ENCODE peak calls at places on chromosome 1, in nine cellular contexts. One of them, this sample, is unnamed.

GRCh38 chr1:159188375-159188788 is 16.3 kb upstream of the ACKR1 start:
- DNase-seq in A549: peak; percentile 16
- DNase-seq in omental fat pad: no peak
- DNase-seq in kidney tubule cell: peak; percentile 49
- DNase-seq in tibial nerve: no peak
- DNase-seq in renal cortical epithelial cell: peak; percentile 23
- DNase-seq in uterus: peak; percentile 44
- DNase-seq in EL: peak; percentile 80
- DNase-seq in SK-N-DZ: peak; percentile 76
- DNase-seq in this sample: peak; percentile 34

GRCh38 chr1:179877586-179878265 is at the start of gene TOR1AIP2:
- DNase-seq in EL: peak; percentile 85
- DNase-seq in tibial nerve: peak; percentile 84
- DNase-seq in kidney tubule cell: peak; percentile 82
- DNase-seq in omental fat pad: peak; percentile 74
- DNase-seq in uterus: peak; percentile 90
- DNase-seq in renal cortical epithelial cell: peak; percentile 57
- DNase-seq in SK-N-DZ: peak; percentile 88
- DNase-seq in A549: peak; percentile 86
- DNase-seq in this sample: peak; percentile 90

GRCh38 chr1:200290010-200290685 is 119.7 kb downstream of the ZNF281 start:
- DNase-seq in renal cortical epithelial cell: no peak
- DNase-seq in uterus: no peak
- DNase-seq in tibial nerve: no peak
- DNase-seq in SK-N-DZ: peak; percentile 4
- DNase-seq in EL: peak; percentile 24
- DNase-seq in kidney tubule cell: peak; percentile 21
- DNase-seq in A549: peak; percentile 57
- DNase-seq in omental fat pad: no peak
- DNase-seq in this sample: no peak

GRCh38 chr1:83802023-83802422 is 196.9 kb downstream of the TTLL7 start:
- DNase-seq in kidney tubule cell: no peak
- DNase-seq in omental fat pad: no peak
- DNase-seq in A549: no peak
- DNase-seq in tibial nerve: no peak
- DNase-seq in EL: no peak
- DNase-seq in renal cortical epithelial cell: no peak
- DNase-seq in uterus: no peak
- DNase-seq in SK-N-DZ: no peak
- DNase-seq in this sample: no peak

GRCh38 chr1:37509181-37509580 is 5.4 kb downstream of the MEAF6 start:
- DNase-seq in A549: peak; percentile 30
- DNase-seq in uterus: no peak
- DNase-seq in tibial nerve: no peak
- DNase-seq in omental fat pad: no peak
- DNase-seq in renal cortical epithelial cell: peak; percentile 41
- DNase-seq in kidney tubule cell: peak; percentile 17
- DNase-seq in EL: peak; percentile 30
- DNase-seq in SK-N-DZ: no peak
- DNase-seq in this sample: no peak

GRCh38 chr1:198638894-198639319 is at the start of gene PTPRC:
- DNase-seq in SK-N-DZ: no peak
- DNase-seq in renal cortical epithelial cell: no peak
- DNase-seq in tibial nerve: no peak
- DNase-seq in kidney tubule cell: no peak
- DNase-seq in A549: no peak
- DNase-seq in omental fat pad: no peak
- DNase-seq in EL: no peak
- DNase-seq in uterus: no peak
- DNase-seq in this sample: no peak

GRCh38 chr1:9658186-9658585 is 6.7 kb downstream of the PIK3CD start:
- DNase-seq in uterus: no peak
- DNase-seq in A549: no peak
- DNase-seq in SK-N-DZ: no peak
- DNase-seq in omental fat pad: no peak
- DNase-seq in renal cortical epithelial cell: no peak
- DNase-seq in EL: no peak
- DNase-seq in kidney tubule cell: no peak
- DNase-seq in tibial nerve: no peak
- DNase-seq in this sample: no peak

GRCh38 chr1:150877220-150877516 is 769 bp upstream of the ARNT start:
- DNase-seq in A549: peak; percentile 33
- DNase-seq in SK-N-DZ: peak; percentile 35
- DNase-seq in kidney tubule cell: no peak
- DNase-seq in EL: no peak
- DNase-seq in omental fat pad: no peak
- DNase-seq in renal cortical epithelial cell: no peak
- DNase-seq in uterus: no peak
- DNase-seq in tibial nerve: no peak
- DNase-seq in this sample: no peak

GRCh38 chr1:58745086-58745485 is 38.8 kb downstream of the JUN start:
- DNase-seq in SK-N-DZ: no peak
- DNase-seq in uterus: no peak
- DNase-seq in omental fat pad: no peak
- DNase-seq in renal cortical epithelial cell: no peak
- DNase-seq in tibial nerve: no peak
- DNase-seq in kidney tubule cell: no peak
- DNase-seq in EL: no peak
- DNase-seq in A549: no peak
- DNase-seq in this sample: no peak

GRCh38 chr1:13469343-13469742 is 44.5 kb downstream of the LRRC38 start:
- DNase-seq in renal cortical epithelial cell: no peak
- DNase-seq in SK-N-DZ: no peak
- DNase-seq in EL: no peak
- DNase-seq in tibial nerve: no peak
- DNase-seq in A549: peak; percentile 5
- DNase-seq in uterus: no peak
- DNase-seq in omental fat pad: no peak
- DNase-seq in kidney tubule cell: peak; percentile 6
- DNase-seq in this sample: no peak

GRCh38 chr1:145871994-145872411 is 13.1 kb upstream of the PIAS3 start:
- DNase-seq in uterus: no peak
- DNase-seq in omental fat pad: no peak
- DNase-seq in renal cortical epithelial cell: no peak
- DNase-seq in SK-N-DZ: peak; percentile 80
- DNase-seq in A549: no peak
- DNase-seq in kidney tubule cell: peak; percentile 15
- DNase-seq in EL: peak; percentile 63
- DNase-seq in tibial nerve: no peak
- DNase-seq in this sample: no peak

GRCh38 chr1:98046031-98046641 is 125.3 kb upstream of the DPYD start:
- DNase-seq in uterus: no peak
- DNase-seq in omental fat pad: no peak
- DNase-seq in kidney tubule cell: no peak
- DNase-seq in tibial nerve: no peak
- DNase-seq in EL: peak; percentile 71
- DNase-seq in renal cortical epithelial cell: no peak
- DNase-seq in A549: peak; percentile 63
- DNase-seq in SK-N-DZ: no peak
- DNase-seq in this sample: no peak

GRCh38 chr1:210339500-210339899 is 10.8 kb downstream of the HHAT start:
- DNase-seq in omental fat pad: no peak
- DNase-seq in A549: no peak
- DNase-seq in kidney tubule cell: no peak
- DNase-seq in SK-N-DZ: no peak
- DNase-seq in tibial nerve: no peak
- DNase-seq in uterus: no peak
- DNase-seq in EL: no peak
- DNase-seq in renal cortical epithelial cell: no peak
- DNase-seq in this sample: no peak

GRCh38 chr1:45895406-45895805 is 92.0 kb downstream of the MAST2 start:
- DNase-seq in omental fat pad: no peak
- DNase-seq in A549: no peak
- DNase-seq in EL: no peak
- DNase-seq in renal cortical epithelial cell: no peak
- DNase-seq in SK-N-DZ: no peak
- DNase-seq in uterus: no peak
- DNase-seq in tibial nerve: no peak
- DNase-seq in kidney tubule cell: no peak
- DNase-seq in this sample: no peak